ENCODE peak calls at places on chromosomes 16 and 17, in nine cellular contexts. One of them, this sample, is unnamed.

GRCh38 chr16:72561-73537 is at the start of gene RHBDF1:
- DNase-seq in IMR-90: peak; percentile 47
- DNase-seq in HFF-Myc: no peak
- DNase-seq in fibroblast of mammary gland: peak; percentile 39
- DNase-seq in pancreas: peak; percentile 85
- DNase-seq in right atrium auricular region: no peak
- DNase-seq in body of pancreas: peak; percentile 62
- DNase-seq in cardiac muscle cell: peak; percentile 71
- DNase-seq in ovary: peak; percentile 71
- DNase-seq in this sample: peak; percentile 68

GRCh38 chr17:66799839-66800537 is 34.9 kb upstream of the CACNG5 start:
- DNase-seq in IMR-90: no peak
- DNase-seq in HFF-Myc: no peak
- DNase-seq in fibroblast of mammary gland: no peak
- DNase-seq in pancreas: no peak
- DNase-seq in right atrium auricular region: no peak
- DNase-seq in body of pancreas: peak; percentile 39
- DNase-seq in cardiac muscle cell: no peak
- DNase-seq in ovary: no peak
- DNase-seq in this sample: no peak

GRCh38 chr17:44850612-44851011 is 2.9 kb downstream of the HIGD1B start:
- DNase-seq in IMR-90: no peak
- DNase-seq in HFF-Myc: no peak
- DNase-seq in fibroblast of mammary gland: no peak
- DNase-seq in pancreas: no peak
- DNase-seq in right atrium auricular region: no peak
- DNase-seq in body of pancreas: no peak
- DNase-seq in cardiac muscle cell: no peak
- DNase-seq in ovary: no peak
- DNase-seq in this sample: no peak

GRCh38 chr16:67672739-67673662 is 6.4 kb downstream of the C16orf86 start:
- DNase-seq in IMR-90: peak; percentile 67
- DNase-seq in HFF-Myc: no peak
- DNase-seq in fibroblast of mammary gland: peak; percentile 74
- DNase-seq in pancreas: peak; percentile 69
- DNase-seq in right atrium auricular region: peak; percentile 84
- DNase-seq in body of pancreas: peak; percentile 75
- DNase-seq in cardiac muscle cell: peak; percentile 84
- DNase-seq in ovary: peak; percentile 72
- DNase-seq in this sample: peak; percentile 64

GRCh38 chr17:82870091-82870491 is 30.3 kb upstream of the ZNF750 start:
- DNase-seq in IMR-90: no peak
- DNase-seq in HFF-Myc: no peak
- DNase-seq in fibroblast of mammary gland: no peak
- DNase-seq in pancreas: peak; percentile 40
- DNase-seq in right atrium auricular region: no peak
- DNase-seq in body of pancreas: no peak
- DNase-seq in cardiac muscle cell: no peak
- DNase-seq in ovary: no peak
- DNase-seq in this sample: no peak

GRCh38 chr17:56488800-56489199 is 104.7 kb upstream of the NOG start:
- DNase-seq in IMR-90: no peak
- DNase-seq in HFF-Myc: no peak
- DNase-seq in fibroblast of mammary gland: no peak
- DNase-seq in pancreas: no peak
- DNase-seq in right atrium auricular region: no peak
- DNase-seq in body of pancreas: no peak
- DNase-seq in cardiac muscle cell: no peak
- DNase-seq in ovary: no peak
- DNase-seq in this sample: no peak

GRCh38 chr17:29732613-29733012 is 109.9 kb upstream of the CORO6 start:
- DNase-seq in IMR-90: peak; percentile 9
- DNase-seq in HFF-Myc: no peak
- DNase-seq in fibroblast of mammary gland: no peak
- DNase-seq in pancreas: no peak
- DNase-seq in right atrium auricular region: no peak
- DNase-seq in body of pancreas: no peak
- DNase-seq in cardiac muscle cell: no peak
- DNase-seq in ovary: no peak
- DNase-seq in this sample: peak; percentile 81

GRCh38 chr17:40355804-40356758 is 8.5 kb downstream of the GJD3 start:
- DNase-seq in IMR-90: no peak
- DNase-seq in HFF-Myc: no peak
- DNase-seq in fibroblast of mammary gland: no peak
- DNase-seq in pancreas: no peak
- DNase-seq in right atrium auricular region: no peak
- DNase-seq in body of pancreas: no peak
- DNase-seq in cardiac muscle cell: no peak
- DNase-seq in ovary: peak; percentile 55
- DNase-seq in this sample: no peak

GRCh38 chr16:4920826-4921225 is 16.1 kb downstream of the PPL start:
- DNase-seq in IMR-90: peak; percentile 49
- DNase-seq in HFF-Myc: no peak
- DNase-seq in fibroblast of mammary gland: no peak
- DNase-seq in pancreas: no peak
- DNase-seq in right atrium auricular region: no peak
- DNase-seq in body of pancreas: no peak
- DNase-seq in cardiac muscle cell: no peak
- DNase-seq in ovary: no peak
- DNase-seq in this sample: no peak

GRCh38 chr17:27788919-27789318 is 11.4 kb downstream of the NOS2 start:
- DNase-seq in IMR-90: no peak
- DNase-seq in HFF-Myc: no peak
- DNase-seq in fibroblast of mammary gland: no peak
- DNase-seq in pancreas: no peak
- DNase-seq in right atrium auricular region: no peak
- DNase-seq in body of pancreas: no peak
- DNase-seq in cardiac muscle cell: no peak
- DNase-seq in ovary: no peak
- DNase-seq in this sample: no peak

GRCh38 chr16:30397776-30398659 is 2.8 kb downstream of the ZNF48 start:
- DNase-seq in IMR-90: no peak
- DNase-seq in HFF-Myc: no peak
- DNase-seq in fibroblast of mammary gland: no peak
- DNase-seq in pancreas: no peak
- DNase-seq in right atrium auricular region: no peak
- DNase-seq in body of pancreas: no peak
- DNase-seq in cardiac muscle cell: no peak
- DNase-seq in ovary: peak; percentile 46
- DNase-seq in this sample: no peak

GRCh38 chr16:67458121-67458641 is 22.8 kb downstream of the ATP6V0D1 start:
- DNase-seq in IMR-90: no peak
- DNase-seq in HFF-Myc: no peak
- DNase-seq in fibroblast of mammary gland: no peak
- DNase-seq in pancreas: no peak
- DNase-seq in right atrium auricular region: no peak
- DNase-seq in body of pancreas: no peak
- DNase-seq in cardiac muscle cell: peak; percentile 33
- DNase-seq in ovary: peak; percentile 41
- DNase-seq in this sample: no peak

GRCh38 chr16:15592324-15592723 is 50.6 kb downstream of the MARF1 start:
- DNase-seq in IMR-90: no peak
- DNase-seq in HFF-Myc: no peak
- DNase-seq in fibroblast of mammary gland: no peak
- DNase-seq in pancreas: no peak
- DNase-seq in right atrium auricular region: no peak
- DNase-seq in body of pancreas: no peak
- DNase-seq in cardiac muscle cell: no peak
- DNase-seq in ovary: no peak
- DNase-seq in this sample: peak; percentile 76

GRCh38 chr17:67491009-67491677 is 114.1 kb downstream of the PITPNC1 start:
- DNase-seq in IMR-90: peak; percentile 98
- DNase-seq in HFF-Myc: peak; percentile 88
- DNase-seq in fibroblast of mammary gland: peak; percentile 100
- DNase-seq in pancreas: peak; percentile 97
- DNase-seq in right atrium auricular region: peak; percentile 96
- DNase-seq in body of pancreas: peak; percentile 99
- DNase-seq in cardiac muscle cell: peak; percentile 97
- DNase-seq in ovary: peak; percentile 81
- DNase-seq in this sample: peak; percentile 67

GRCh38 chr17:59423137-59423703 is 91.8 kb downstream of the YPEL2 start:
- DNase-seq in IMR-90: peak; percentile 24
- DNase-seq in HFF-Myc: no peak
- DNase-seq in fibroblast of mammary gland: peak; percentile 96
- DNase-seq in pancreas: no peak
- DNase-seq in right atrium auricular region: peak; percentile 65
- DNase-seq in body of pancreas: peak; percentile 58
- DNase-seq in cardiac muscle cell: peak; percentile 92
- DNase-seq in ovary: no peak
- DNase-seq in this sample: peak; percentile 43

GRCh38 chr16:46713634-46714033 is 24.2 kb downstream of the ORC6 start:
- DNase-seq in IMR-90: no peak
- DNase-seq in HFF-Myc: no peak
- DNase-seq in fibroblast of mammary gland: no peak
- DNase-seq in pancreas: no peak
- DNase-seq in right atrium auricular region: no peak
- DNase-seq in body of pancreas: no peak
- DNase-seq in cardiac muscle cell: no peak
- DNase-seq in ovary: no peak
- DNase-seq in this sample: no peak

GRCh38 chr16:49632111-49632797 is 223.7 kb downstream of the ZNF423 start:
- DNase-seq in IMR-90: no peak
- DNase-seq in HFF-Myc: no peak
- DNase-seq in fibroblast of mammary gland: no peak
- DNase-seq in pancreas: no peak
- DNase-seq in right atrium auricular region: no peak
- DNase-seq in body of pancreas: no peak
- DNase-seq in cardiac muscle cell: no peak
- DNase-seq in ovary: no peak
- DNase-seq in this sample: no peak

GRCh38 chr17:51397361-51398127 is 137.2 kb downstream of the UTP18 start:
- DNase-seq in IMR-90: peak; percentile 45
- DNase-seq in HFF-Myc: no peak
- DNase-seq in fibroblast of mammary gland: peak; percentile 23
- DNase-seq in pancreas: no peak
- DNase-seq in right atrium auricular region: no peak
- DNase-seq in body of pancreas: no peak
- DNase-seq in cardiac muscle cell: no peak
- DNase-seq in ovary: no peak
- DNase-seq in this sample: peak; percentile 71

GRCh38 chr16:89319883-89320716 is 102.6 kb downstream of the ZNF778 start:
- DNase-seq in IMR-90: peak; percentile 85
- DNase-seq in HFF-Myc: no peak
- DNase-seq in fibroblast of mammary gland: peak; percentile 84
- DNase-seq in pancreas: peak; percentile 73
- DNase-seq in right atrium auricular region: peak; percentile 77
- DNase-seq in body of pancreas: peak; percentile 64
- DNase-seq in cardiac muscle cell: peak; percentile 71
- DNase-seq in ovary: no peak
- DNase-seq in this sample: peak; percentile 89
- H3K4me3 ChIP-seq in IMR-90: no peak overlapping the region
- H3K4me3 ChIP-seq in HFF-Myc: peak overlapping the region; percentile 27
- H3K4me3 ChIP-seq in fibroblast of mammary gland: peak overlapping the region; percentile 17
- H3K4me3 ChIP-seq in pancreas: no peak overlapping the region
- H3K4me3 ChIP-seq in right atrium auricular region: peak overlapping the region; percentile 6
- H3K4me3 ChIP-seq in body of pancreas: no peak overlapping the region
- H3K4me3 ChIP-seq in cardiac muscle cell: no peak overlapping the region
- H3K4me3 ChIP-seq in ovary: peak overlapping the region; percentile 6
- H3K4me3 ChIP-seq in this sample: no peak overlapping the region

GRCh38 chr16:88005148-88005547 is 53.9 kb downstream of the BANP start:
- DNase-seq in IMR-90: no peak
- DNase-seq in HFF-Myc: no peak
- DNase-seq in fibroblast of mammary gland: peak; percentile 44
- DNase-seq in pancreas: no peak
- DNase-seq in right atrium auricular region: no peak
- DNase-seq in body of pancreas: no peak
- DNase-seq in cardiac muscle cell: no peak
- DNase-seq in ovary: no peak
- DNase-seq in this sample: no peak
- TF ChIP-seq CTCF in IMR-90: peak; percentile 20
- TF ChIP-seq CTCF in HFF-Myc: no peak
- TF ChIP-seq CTCF in fibroblast of mammary gland: peak; percentile 63
- TF ChIP-seq CTCF in pancreas: no peak
- TF ChIP-seq CTCF in right atrium auricular region: peak; percentile 16
- TF ChIP-seq CTCF in body of pancreas: no peak
- TF ChIP-seq CTCF in cardiac muscle cell: no peak
- TF ChIP-seq CTCF in ovary: no peak
- TF ChIP-seq CTCF in this sample: no peak

DNA sequence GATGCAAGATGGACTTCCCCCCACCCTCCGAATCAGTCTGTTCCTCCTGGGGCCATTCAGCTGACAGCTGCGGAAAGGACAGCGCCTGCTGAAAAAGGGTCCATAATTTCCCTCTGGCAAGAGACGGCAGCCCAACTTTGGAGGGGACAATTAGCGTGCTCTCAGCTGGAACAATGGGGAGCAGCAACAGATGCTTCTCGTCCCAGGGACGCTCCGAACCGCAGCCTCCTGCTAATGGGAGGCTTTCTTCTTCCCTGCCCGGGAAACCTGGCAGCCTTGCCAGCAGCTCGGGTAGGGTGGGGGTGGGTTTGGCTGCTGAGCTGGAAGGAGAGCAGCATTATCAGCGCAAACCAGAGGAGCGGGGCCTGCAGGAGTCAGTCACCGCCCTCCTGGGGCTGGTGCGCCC is 500.0 kb upstream of the SALL1 start:
- DNase-seq in IMR-90: no peak
- DNase-seq in HFF-Myc: no peak
- DNase-seq in fibroblast of mammary gland: no peak
- DNase-seq in pancreas: no peak
- DNase-seq in right atrium auricular region: no peak
- DNase-seq in body of pancreas: no peak
- DNase-seq in cardiac muscle cell: peak; percentile 25
- DNase-seq in ovary: no peak
- DNase-seq in this sample: no peak
- H3K4me3 ChIP-seq in IMR-90: no peak overlapping the region
- H3K4me3 ChIP-seq in HFF-Myc: no peak overlapping the region
- H3K4me3 ChIP-seq in fibroblast of mammary gland: no peak overlapping the region
- H3K4me3 ChIP-seq in pancreas: no peak overlapping the region
- H3K4me3 ChIP-seq in right atrium auricular region: no peak overlapping the region
- H3K4me3 ChIP-seq in body of pancreas: no peak overlapping the region
- H3K4me3 ChIP-seq in cardiac muscle cell: no peak overlapping the region
- H3K4me3 ChIP-seq in ovary: no peak overlapping the region
- H3K4me3 ChIP-seq in this sample: no peak overlapping the region

GRCh38 chr16:85717393-85718152 is 28.8 kb upstream of the GINS2 start:
- DNase-seq in IMR-90: peak; percentile 47
- DNase-seq in HFF-Myc: peak; percentile 15
- DNase-seq in fibroblast of mammary gland: peak; percentile 60
- DNase-seq in pancreas: peak; percentile 70
- DNase-seq in right atrium auricular region: peak; percentile 74
- DNase-seq in body of pancreas: peak; percentile 79
- DNase-seq in cardiac muscle cell: peak; percentile 69
- DNase-seq in ovary: peak; percentile 69
- DNase-seq in this sample: peak; percentile 64

GRCh38 chr16:85720319-85720637 is 30.6 kb downstream of the C16orf74 start:
- DNase-seq in IMR-90: no peak
- DNase-seq in HFF-Myc: no peak
- DNase-seq in fibroblast of mammary gland: no peak
- DNase-seq in pancreas: no peak
- DNase-seq in right atrium auricular region: no peak
- DNase-seq in body of pancreas: peak; percentile 21
- DNase-seq in cardiac muscle cell: no peak
- DNase-seq in ovary: no peak
- DNase-seq in this sample: peak; percentile 88

GRCh38 chr16:85719605-85720318 is 31.0 kb upstream of the GINS2 start:
- DNase-seq in IMR-90: no peak
- DNase-seq in HFF-Myc: no peak
- DNase-seq in fibroblast of mammary gland: no peak
- DNase-seq in pancreas: no peak
- DNase-seq in right atrium auricular region: no peak
- DNase-seq in body of pancreas: no peak
- DNase-seq in cardiac muscle cell: no peak
- DNase-seq in ovary: no peak
- DNase-seq in this sample: no peak

GRCh38 chr16:85718153-85718477 is 29.4 kb upstream of the GINS2 start:
- DNase-seq in IMR-90: no peak
- DNase-seq in HFF-Myc: no peak
- DNase-seq in fibroblast of mammary gland: no peak
- DNase-seq in pancreas: no peak
- DNase-seq in right atrium auricular region: no peak
- DNase-seq in body of pancreas: no peak
- DNase-seq in cardiac muscle cell: no peak
- DNase-seq in ovary: no peak
- DNase-seq in this sample: no peak

GRCh38 chr16:85718682-85719081 is 29.9 kb upstream of the GINS2 start:
- DNase-seq in IMR-90: no peak
- DNase-seq in HFF-Myc: no peak
- DNase-seq in fibroblast of mammary gland: no peak
- DNase-seq in pancreas: peak; percentile 76
- DNase-seq in right atrium auricular region: no peak
- DNase-seq in body of pancreas: no peak
- DNase-seq in cardiac muscle cell: no peak
- DNase-seq in ovary: no peak
- DNase-seq in this sample: peak; percentile 55
- TF ChIP-seq CTCF in IMR-90: peak; percentile 47
- TF ChIP-seq CTCF in HFF-Myc: peak; percentile 75
- TF ChIP-seq CTCF in fibroblast of mammary gland: peak; percentile 42
- TF ChIP-seq CTCF in pancreas: peak; percentile 30
- TF ChIP-seq CTCF in right atrium auricular region: peak; percentile 57
- TF ChIP-seq CTCF in body of pancreas: peak; percentile 48
- TF ChIP-seq CTCF in cardiac muscle cell: peak; percentile 58
- TF ChIP-seq CTCF in ovary: no peak
- TF ChIP-seq CTCF in this sample: peak; percentile 52